ENCODE peak calls at places on chromosome 16, in four cellular contexts. One of them, this sample, is unnamed.

GRCh38 chr16:2472885-2473284 is 1.8 kb downstream of the NTN3 start:
- DNase-seq in left ventricle myocardium inferior: no peak
- DNase-seq in cardiac muscle cell: no peak
- DNase-seq in SJCRH30: no peak
- DNase-seq in this sample: no peak

GRCh38 chr16:66851166-66851964 is 7.2 kb downstream of the CA7 start:
- DNase-seq in SJCRH30: no peak
- DNase-seq in left ventricle myocardium inferior: no peak
- DNase-seq in cardiac muscle cell: no peak
- DNase-seq in this sample: no peak

GRCh38 chr16:23909792-23910418 is 74.1 kb downstream of the PRKCB start:
- DNase-seq in SJCRH30: peak; percentile 4
- DNase-seq in left ventricle myocardium inferior: no peak
- DNase-seq in cardiac muscle cell: no peak
- DNase-seq in this sample: no peak

GRCh38 chr16:84368327-84368996 is at the start of gene ATP2C2:
- DNase-seq in cardiac muscle cell: peak; percentile 40
- DNase-seq in left ventricle myocardium inferior: no peak
- DNase-seq in SJCRH30: no peak
- DNase-seq in this sample: no peak

GRCh38 chr16:62872339-62872738 is 836.1 kb upstream of the CDH8 start:
- DNase-seq in left ventricle myocardium inferior: no peak
- DNase-seq in SJCRH30: no peak
- DNase-seq in cardiac muscle cell: no peak
- DNase-seq in this sample: no peak

GRCh38 chr16:11551842-11552241 is 34.9 kb downstream of the LITAF start:
- DNase-seq in left ventricle myocardium inferior: no peak
- DNase-seq in cardiac muscle cell: no peak
- DNase-seq in SJCRH30: no peak
- DNase-seq in this sample: no peak

GRCh38 chr16:76278086-76278485 is 885 bp downstream of the CNTNAP4 start:
- DNase-seq in left ventricle myocardium inferior: no peak
- DNase-seq in cardiac muscle cell: no peak
- DNase-seq in SJCRH30: no peak
- DNase-seq in this sample: no peak

GRCh38 chr16:454397-454940 is 29.0 kb downstream of the RAB11FIP3 start:
- DNase-seq in left ventricle myocardium inferior: no peak
- DNase-seq in SJCRH30: no peak
- DNase-seq in cardiac muscle cell: no peak
- DNase-seq in this sample: no peak

GRCh38 chr16:46947900-46948547 is 25.4 kb downstream of the DNAJA2 start:
- DNase-seq in left ventricle myocardium inferior: no peak
- DNase-seq in cardiac muscle cell: peak; percentile 58
- DNase-seq in SJCRH30: peak; percentile 66
- DNase-seq in this sample: no peak

GRCh38 chr16:80028581-80029380 is 428.2 kb upstream of the MAF start:
- DNase-seq in left ventricle myocardium inferior: no peak
- DNase-seq in SJCRH30: no peak
- DNase-seq in cardiac muscle cell: peak; percentile 75
- DNase-seq in this sample: no peak

GRCh38 chr16:2475413-2476344 is 752 bp downstream of the TBC1D24 start:
- DNase-seq in cardiac muscle cell: peak; percentile 34
- DNase-seq in left ventricle myocardium inferior: no peak
- DNase-seq in SJCRH30: peak; percentile 37
- DNase-seq in this sample: no peak

GRCh38 chr16:86609115-86609514 is 30.8 kb downstream of the FOXL1 start:
- DNase-seq in cardiac muscle cell: no peak
- DNase-seq in left ventricle myocardium inferior: no peak
- DNase-seq in SJCRH30: peak; percentile 12
- DNase-seq in this sample: peak; percentile 97

GRCh38 chr16:15976929-15977637 is 27.7 kb downstream of the ABCC1 start:
- DNase-seq in SJCRH30: no peak
- DNase-seq in cardiac muscle cell: no peak
- DNase-seq in left ventricle myocardium inferior: no peak
- DNase-seq in this sample: no peak

GRCh38 chr16:66240565-66240964 is 125.9 kb upstream of the CDH5 start:
- DNase-seq in left ventricle myocardium inferior: peak; percentile 38
- DNase-seq in cardiac muscle cell: no peak
- DNase-seq in SJCRH30: no peak
- DNase-seq in this sample: no peak

GRCh38 chr16:16075463-16076399 is 126.3 kb downstream of the ABCC1 start:
- DNase-seq in left ventricle myocardium inferior: peak; percentile 47
- DNase-seq in cardiac muscle cell: no peak
- DNase-seq in SJCRH30: no peak
- DNase-seq in this sample: no peak

GRCh38 chr16:87608400-87608985 is 6.2 kb downstream of the JPH3 start:
- DNase-seq in left ventricle myocardium inferior: peak; percentile 57
- DNase-seq in cardiac muscle cell: peak; percentile 88
- DNase-seq in SJCRH30: peak; percentile 70
- DNase-seq in this sample: peak; percentile 56

GRCh38 chr16:16045879-16046278 is 96.5 kb downstream of the ABCC1 start:
- DNase-seq in SJCRH30: no peak
- DNase-seq in cardiac muscle cell: peak; percentile 45
- DNase-seq in left ventricle myocardium inferior: no peak
- DNase-seq in this sample: peak; percentile 77

GRCh38 chr16:19415461-19415860 is 2.2 kb upstream of the TMC5 start:
- DNase-seq in SJCRH30: no peak
- DNase-seq in cardiac muscle cell: no peak
- DNase-seq in left ventricle myocardium inferior: no peak
- DNase-seq in this sample: no peak

GRCh38 chr16:83606486-83607030 is 201.2 kb upstream of the HSBP1 start:
- DNase-seq in cardiac muscle cell: no peak
- DNase-seq in left ventricle myocardium inferior: no peak
- DNase-seq in SJCRH30: no peak
- DNase-seq in this sample: peak; percentile 11

GRCh38 chr16:3101841-3102470 is 2.9 kb upstream of the ZSCAN10 start:
- DNase-seq in SJCRH30: peak; percentile 65
- DNase-seq in left ventricle myocardium inferior: peak; percentile 43
- DNase-seq in cardiac muscle cell: no peak
- DNase-seq in this sample: no peak

GRCh38 chr16:813204-813915 is 12.8 kb upstream of the GNG13 start:
- DNase-seq in cardiac muscle cell: peak; percentile 77
- DNase-seq in left ventricle myocardium inferior: peak; percentile 46
- DNase-seq in SJCRH30: no peak
- DNase-seq in this sample: no peak

GRCh38 chr16:24562811-24563210 is 23.4 kb downstream of the RBBP6 start:
- DNase-seq in SJCRH30: no peak
- DNase-seq in left ventricle myocardium inferior: no peak
- DNase-seq in cardiac muscle cell: no peak
- DNase-seq in this sample: no peak

GRCh38 chr16:12079411-12079965 is 103.0 kb downstream of the SNX29 start:
- DNase-seq in left ventricle myocardium inferior: no peak
- DNase-seq in SJCRH30: no peak
- DNase-seq in cardiac muscle cell: no peak
- DNase-seq in this sample: no peak

GRCh38 chr16:88807142-88807625 is 3.6 kb downstream of the CDT1 start:
- DNase-seq in left ventricle myocardium inferior: no peak
- DNase-seq in SJCRH30: no peak
- DNase-seq in cardiac muscle cell: no peak
- DNase-seq in this sample: no peak
- H3K4me1 ChIP-seq in left ventricle myocardium inferior: peaks cover 51% of the 10 kb centered on the region
- H3K4me1 ChIP-seq in SJCRH30: peaks cover 2% of the 10 kb centered on the region
- H3K4me1 ChIP-seq in cardiac muscle cell: peaks cover 4% of the 10 kb centered on the region
- H3K4me1 ChIP-seq in this sample: peaks cover 69% of the 10 kb centered on the region

DNA sequence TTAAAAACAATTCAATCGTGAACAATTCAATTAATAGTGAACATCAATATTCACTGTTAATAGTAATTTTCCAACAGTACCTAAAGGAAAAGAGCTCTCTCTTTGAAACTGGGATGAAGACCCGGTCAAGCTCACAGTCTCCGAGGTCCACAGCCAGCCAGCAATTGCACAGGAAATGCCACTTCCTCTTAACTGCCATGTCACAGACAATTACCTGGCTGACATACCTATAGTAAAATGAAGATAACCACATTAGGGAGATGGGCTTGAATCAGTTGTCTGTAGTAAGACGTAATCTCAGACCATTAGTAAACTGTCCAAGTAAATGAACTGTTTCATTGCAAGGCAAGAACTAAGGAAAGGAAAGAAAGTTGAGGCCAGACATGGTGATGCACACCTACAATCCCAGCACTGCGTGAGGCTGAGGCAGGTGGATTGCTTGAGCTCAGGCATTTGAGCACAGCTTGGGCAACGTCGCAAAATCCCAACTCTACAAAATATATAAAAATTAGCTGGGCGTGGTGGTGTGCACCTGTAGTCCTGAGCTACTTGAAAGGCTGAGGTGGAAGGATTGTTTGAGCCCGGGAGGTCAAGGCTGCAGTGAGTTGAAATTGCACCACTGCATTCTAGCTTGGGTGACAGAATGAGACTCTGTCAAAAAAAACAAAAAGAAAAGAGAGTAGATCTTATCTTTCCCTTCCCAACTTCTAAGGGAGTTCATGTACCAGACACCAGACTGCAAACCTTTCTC is 36.9 kb downstream of the PKD1L3 start:
- DNase-seq in SJCRH30: no peak
- DNase-seq in cardiac muscle cell: no peak
- DNase-seq in left ventricle myocardium inferior: no peak
- DNase-seq in this sample: no peak
- H3K4me1 ChIP-seq in SJCRH30: peaks cover 3% of the 10 kb centered on the region
- H3K4me1 ChIP-seq in cardiac muscle cell: peaks cover 6% of the 10 kb centered on the region
- H3K4me1 ChIP-seq in left ventricle myocardium inferior: no peaks in the 10 kb centered on the region
- H3K4me1 ChIP-seq in this sample: no peaks in the 10 kb centered on the region

GRCh38 chr16:81861915-81862314 is 82.8 kb downstream of the PLCG2 start:
- DNase-seq in SJCRH30: no peak
- DNase-seq in left ventricle myocardium inferior: no peak
- DNase-seq in cardiac muscle cell: no peak
- DNase-seq in this sample: no peak
- H3K4me1 ChIP-seq in SJCRH30: no peaks in the 10 kb centered on the region
- H3K4me1 ChIP-seq in left ventricle myocardium inferior: peaks cover 14% of the 10 kb centered on the region
- H3K4me1 ChIP-seq in cardiac muscle cell: no peaks in the 10 kb centered on the region
- H3K4me1 ChIP-seq in this sample: no peaks in the 10 kb centered on the region

DNA sequence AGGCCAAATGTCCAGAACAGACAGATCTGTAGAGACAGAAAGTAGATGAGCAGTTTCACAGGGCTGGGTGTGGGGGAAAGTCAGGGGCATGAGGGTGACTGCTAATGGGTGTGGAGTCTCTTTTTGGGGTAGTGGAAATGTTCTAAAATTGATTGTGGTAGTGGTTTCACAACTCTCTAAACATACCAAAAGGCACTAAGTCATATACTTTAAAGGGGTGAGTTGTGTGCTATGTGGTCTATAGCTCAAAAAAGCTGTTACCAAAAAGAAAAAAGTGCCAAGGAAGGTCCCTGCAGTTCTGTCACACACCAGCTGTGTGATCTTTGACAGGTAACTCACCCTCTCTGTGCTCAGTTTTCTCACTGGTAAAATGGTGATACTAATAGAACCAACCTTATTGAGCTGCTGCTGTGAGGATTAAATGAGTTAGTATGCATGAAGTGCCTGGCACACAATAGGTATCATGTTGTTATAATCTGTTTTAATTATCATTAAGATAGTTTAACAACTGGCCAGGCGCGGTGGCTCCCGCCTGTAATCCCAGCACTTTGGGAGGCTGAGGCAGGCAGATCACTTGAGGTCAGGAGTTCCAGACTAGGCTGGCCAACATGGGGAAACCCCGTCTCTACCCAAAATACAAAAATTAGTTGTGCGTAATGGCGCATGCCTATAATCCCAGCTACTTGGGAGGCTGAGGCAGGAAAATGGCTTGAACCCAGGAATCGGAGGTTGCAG is 10.3 kb downstream of the ITGAX start:
- DNase-seq in cardiac muscle cell: no peak
- DNase-seq in left ventricle myocardium inferior: no peak
- DNase-seq in SJCRH30: no peak
- DNase-seq in this sample: no peak
- H3K4me1 ChIP-seq in cardiac muscle cell: no peaks in the 10 kb centered on the region
- H3K4me1 ChIP-seq in left ventricle myocardium inferior: no peaks in the 10 kb centered on the region
- H3K4me1 ChIP-seq in SJCRH30: no peaks in the 10 kb centered on the region
- H3K4me1 ChIP-seq in this sample: no peaks in the 10 kb centered on the region

GRCh38 chr16:68472581-68472980 is 24.3 kb upstream of the SMPD3 start:
- DNase-seq in left ventricle myocardium inferior: no peak
- DNase-seq in cardiac muscle cell: no peak
- DNase-seq in SJCRH30: no peak
- DNase-seq in this sample: no peak

GRCh38 chr16:68469728-68470460 is 21.6 kb upstream of the SMPD3 start:
- DNase-seq in SJCRH30: no peak
- DNase-seq in cardiac muscle cell: no peak
- DNase-seq in left ventricle myocardium inferior: no peak
- DNase-seq in this sample: no peak

GRCh38 chr16:68466174-68466573 is 17.9 kb upstream of the SMPD3 start:
- DNase-seq in cardiac muscle cell: no peak
- DNase-seq in left ventricle myocardium inferior: no peak
- DNase-seq in SJCRH30: no peak
- DNase-seq in this sample: no peak

GRCh38 chr16:68470461-68471150 is 22.3 kb upstream of the SMPD3 start:
- DNase-seq in SJCRH30: no peak
- DNase-seq in left ventricle myocardium inferior: peak; percentile 28
- DNase-seq in cardiac muscle cell: no peak
- DNase-seq in this sample: no peak

GRCh38 chr16:68468849-68469248 is 20.5 kb upstream of the SMPD3 start:
- DNase-seq in left ventricle myocardium inferior: no peak
- DNase-seq in SJCRH30: no peak
- DNase-seq in cardiac muscle cell: no peak
- DNase-seq in this sample: no peak
- H3K4me1 ChIP-seq in left ventricle myocardium inferior: peaks cover 31% of the 10 kb centered on the region
- H3K4me1 ChIP-seq in SJCRH30: no peaks in the 10 kb centered on the region
- H3K4me1 ChIP-seq in cardiac muscle cell: no peaks in the 10 kb centered on the region
- H3K4me1 ChIP-seq in this sample: no peaks in the 10 kb centered on the region

GRCh38 chr16:53989597-53989996 is 285.6 kb downstream of the FTO start:
- DNase-seq in cardiac muscle cell: no peak
- DNase-seq in SJCRH30: no peak
- DNase-seq in left ventricle myocardium inferior: no peak
- DNase-seq in this sample: no peak

GRCh38 chr16:53985865-53986264 is 281.9 kb downstream of the FTO start:
- DNase-seq in left ventricle myocardium inferior: no peak
- DNase-seq in cardiac muscle cell: no peak
- DNase-seq in SJCRH30: no peak
- DNase-seq in this sample: no peak

GRCh38 chr16:53984936-53985335 is 281.0 kb downstream of the FTO start:
- DNase-seq in left ventricle myocardium inferior: no peak
- DNase-seq in SJCRH30: no peak
- DNase-seq in cardiac muscle cell: no peak
- DNase-seq in this sample: no peak

GRCh38 chr16:53991181-53992056 is 287.5 kb downstream of the FTO start:
- DNase-seq in SJCRH30: peak; percentile 56
- DNase-seq in cardiac muscle cell: no peak
- DNase-seq in left ventricle myocardium inferior: no peak
- DNase-seq in this sample: peak; percentile 61

GRCh38 chr16:53988136-53988535 is 284.2 kb downstream of the FTO start:
- DNase-seq in left ventricle myocardium inferior: no peak
- DNase-seq in SJCRH30: no peak
- DNase-seq in cardiac muscle cell: no peak
- DNase-seq in this sample: no peak
- H3K4me1 ChIP-seq in left ventricle myocardium inferior: peaks cover 21% of the 10 kb centered on the region
- H3K4me1 ChIP-seq in SJCRH30: peaks cover 19% of the 10 kb centered on the region
- H3K4me1 ChIP-seq in cardiac muscle cell: peaks cover 15% of the 10 kb centered on the region
- H3K4me1 ChIP-seq in this sample: peaks cover 23% of the 10 kb centered on the region

DNA sequence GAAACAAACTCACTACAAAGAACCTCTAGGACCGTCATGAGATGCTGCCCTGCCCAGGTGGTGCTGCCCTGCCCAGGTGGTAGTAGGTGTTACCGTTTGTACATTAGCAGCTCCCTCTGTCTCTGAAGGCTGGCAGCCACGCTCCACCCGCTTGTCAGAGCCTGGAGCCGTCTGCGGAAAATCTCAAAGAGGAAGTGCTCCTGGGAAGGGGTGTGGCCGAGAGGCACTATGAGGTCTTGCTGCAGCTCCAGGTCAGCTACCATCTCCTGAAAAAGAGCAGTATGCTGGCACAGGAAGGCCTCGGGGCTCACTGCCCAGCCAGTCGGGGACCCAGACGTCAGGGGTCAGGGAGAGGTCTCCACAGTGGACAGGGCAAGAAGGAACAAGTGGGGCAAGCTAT is 28.3 kb downstream of the ZNF276 start:
- DNase-seq in cardiac muscle cell: peak; percentile 9
- DNase-seq in left ventricle myocardium inferior: peak; percentile 45
- DNase-seq in SJCRH30: no peak
- DNase-seq in this sample: no peak
- H3K4me1 ChIP-seq in cardiac muscle cell: no peaks in the 10 kb centered on the region
- H3K4me1 ChIP-seq in left ventricle myocardium inferior: peaks cover 4% of the 10 kb centered on the region
- H3K4me1 ChIP-seq in SJCRH30: no peaks in the 10 kb centered on the region
- H3K4me1 ChIP-seq in this sample: no peaks in the 10 kb centered on the region

This sample was measured in SJSA1.